ENCODE peak calls at places on chromosomes 12 and 14, in six cellular contexts. One of them, this sample, is unnamed.

GRCh38 chr14:104582649-104583048 is 3.1 kb downstream of the C14orf180 start:
- DNase-seq in spleen: no peak
- DNase-seq in cardiac fibroblast: peak; percentile 9
- DNase-seq in CD4-positive, alpha-beta T cell: no peak
- DNase-seq in endodermal cell: no peak
- DNase-seq in RWPE2: no peak
- DNase-seq in this sample: no peak

GRCh38 chr12:7431993-7432685 is 11.8 kb downstream of the CD163L1 start:
- DNase-seq in RWPE2: no peak
- DNase-seq in endodermal cell: no peak
- DNase-seq in spleen: no peak
- DNase-seq in CD4-positive, alpha-beta T cell: no peak
- DNase-seq in cardiac fibroblast: no peak
- DNase-seq in this sample: no peak

GRCh38 chr12:113112043-113112899 is 23.3 kb downstream of the RASAL1 start:
- DNase-seq in RWPE2: peak; percentile 58
- DNase-seq in cardiac fibroblast: no peak
- DNase-seq in CD4-positive, alpha-beta T cell: no peak
- DNase-seq in endodermal cell: peak; percentile 65
- DNase-seq in spleen: no peak
- DNase-seq in this sample: no peak

GRCh38 chr14:70789361-70789760 is 20.0 kb downstream of the MAP3K9 start:
- DNase-seq in endodermal cell: no peak
- DNase-seq in RWPE2: no peak
- DNase-seq in CD4-positive, alpha-beta T cell: no peak
- DNase-seq in spleen: no peak
- DNase-seq in cardiac fibroblast: peak; percentile 44
- DNase-seq in this sample: peak; percentile 70

GRCh38 chr12:21144309-21144708 is 13.3 kb downstream of the SLCO1B1 start:
- DNase-seq in CD4-positive, alpha-beta T cell: no peak
- DNase-seq in cardiac fibroblast: no peak
- DNase-seq in RWPE2: no peak
- DNase-seq in endodermal cell: no peak
- DNase-seq in spleen: no peak
- DNase-seq in this sample: no peak

GRCh38 chr12:31906581-31907286 is 52.5 kb upstream of the RESF1 start:
- DNase-seq in RWPE2: no peak
- DNase-seq in cardiac fibroblast: peak; percentile 42
- DNase-seq in endodermal cell: no peak
- DNase-seq in spleen: no peak
- DNase-seq in CD4-positive, alpha-beta T cell: no peak
- DNase-seq in this sample: no peak

GRCh38 chr14:33848706-33849454 is 102.0 kb downstream of the EGLN3 start:
- DNase-seq in spleen: no peak
- DNase-seq in CD4-positive, alpha-beta T cell: no peak
- DNase-seq in endodermal cell: peak; percentile 97
- DNase-seq in cardiac fibroblast: peak; percentile 61
- DNase-seq in RWPE2: no peak
- DNase-seq in this sample: no peak

GRCh38 chr12:16299403-16299802 is 21.9 kb upstream of the SLC15A5 start:
- DNase-seq in endodermal cell: no peak
- DNase-seq in CD4-positive, alpha-beta T cell: no peak
- DNase-seq in cardiac fibroblast: peak; percentile 32
- DNase-seq in spleen: no peak
- DNase-seq in RWPE2: no peak
- DNase-seq in this sample: no peak

GRCh38 chr12:45725631-45726593 is 3.6 kb upstream of the ARID2 start:
- DNase-seq in cardiac fibroblast: peak; percentile 45
- DNase-seq in RWPE2: no peak
- DNase-seq in CD4-positive, alpha-beta T cell: no peak
- DNase-seq in endodermal cell: peak; percentile 54
- DNase-seq in spleen: peak; percentile 77
- DNase-seq in this sample: no peak

GRCh38 chr12:112635036-112635435 is 156.5 kb upstream of the RPH3A start:
- DNase-seq in spleen: no peak
- DNase-seq in cardiac fibroblast: no peak
- DNase-seq in endodermal cell: no peak
- DNase-seq in CD4-positive, alpha-beta T cell: no peak
- DNase-seq in RWPE2: no peak
- DNase-seq in this sample: no peak

GRCh38 chr12:93857917-93858513 is 180.8 kb downstream of the CRADD start:
- DNase-seq in endodermal cell: no peak
- DNase-seq in CD4-positive, alpha-beta T cell: no peak
- DNase-seq in RWPE2: no peak
- DNase-seq in spleen: no peak
- DNase-seq in cardiac fibroblast: peak; percentile 54
- DNase-seq in this sample: no peak

GRCh38 chr14:100879194-100879593 is 24.3 kb downstream of the RTL1 start:
- DNase-seq in spleen: peak; percentile 43
- DNase-seq in endodermal cell: no peak
- DNase-seq in CD4-positive, alpha-beta T cell: no peak
- DNase-seq in cardiac fibroblast: no peak
- DNase-seq in RWPE2: peak; percentile 49
- DNase-seq in this sample: no peak

GRCh38 chr14:103767306-103767894 is 51.8 kb downstream of the ZFYVE21 start:
- DNase-seq in spleen: no peak
- DNase-seq in RWPE2: no peak
- DNase-seq in CD4-positive, alpha-beta T cell: no peak
- DNase-seq in cardiac fibroblast: peak; percentile 37
- DNase-seq in endodermal cell: no peak
- DNase-seq in this sample: no peak

GRCh38 chr14:70289138-70289537 is 70.3 kb downstream of the COX16 start:
- DNase-seq in RWPE2: no peak
- DNase-seq in endodermal cell: no peak
- DNase-seq in spleen: no peak
- DNase-seq in cardiac fibroblast: no peak
- DNase-seq in CD4-positive, alpha-beta T cell: peak; percentile 3
- DNase-seq in this sample: no peak

GRCh38 chr14:95043732-95044462 is 113.4 kb downstream of the DICER1 start:
- DNase-seq in RWPE2: peak; percentile 42
- DNase-seq in cardiac fibroblast: no peak
- DNase-seq in spleen: peak; percentile 28
- DNase-seq in CD4-positive, alpha-beta T cell: no peak
- DNase-seq in endodermal cell: peak; percentile 19
- DNase-seq in this sample: peak; percentile 37

GRCh38 chr14:56359245-56359644 is 220.4 kb upstream of the TMEM260 start:
- DNase-seq in RWPE2: no peak
- DNase-seq in cardiac fibroblast: peak; percentile 89
- DNase-seq in spleen: no peak
- DNase-seq in CD4-positive, alpha-beta T cell: no peak
- DNase-seq in endodermal cell: no peak
- DNase-seq in this sample: no peak

GRCh38 chr12:6872073-6873048 is 742 bp downstream of the SPSB2 start:
- DNase-seq in endodermal cell: peak; percentile 99
- DNase-seq in cardiac fibroblast: peak; percentile 76
- DNase-seq in CD4-positive, alpha-beta T cell: peak; percentile 84
- DNase-seq in spleen: peak; percentile 97
- DNase-seq in RWPE2: peak; percentile 80
- DNase-seq in this sample: peak; percentile 94

GRCh38 chr14:36221097-36221496 is 44.6 kb upstream of the PTCSC3 start:
- DNase-seq in spleen: no peak
- DNase-seq in endodermal cell: no peak
- DNase-seq in cardiac fibroblast: no peak
- DNase-seq in CD4-positive, alpha-beta T cell: no peak
- DNase-seq in RWPE2: no peak
- DNase-seq in this sample: no peak

GRCh38 chr14:24440606-24441399 is 1.8 kb downstream of the SDR39U1 start:
- DNase-seq in CD4-positive, alpha-beta T cell: no peak
- DNase-seq in endodermal cell: no peak
- DNase-seq in RWPE2: no peak
- DNase-seq in cardiac fibroblast: no peak
- DNase-seq in spleen: no peak
- DNase-seq in this sample: no peak

GRCh38 chr12:8779281-8779680 is 43.1 kb upstream of the A2ML1 start:
- DNase-seq in CD4-positive, alpha-beta T cell: no peak
- DNase-seq in endodermal cell: peak; percentile 43
- DNase-seq in RWPE2: no peak
- DNase-seq in cardiac fibroblast: no peak
- DNase-seq in spleen: no peak
- DNase-seq in this sample: no peak

GRCh38 chr14:68468437-68469207 is 324.2 kb downstream of the ZFP36L1 start:
- DNase-seq in spleen: no peak
- DNase-seq in cardiac fibroblast: peak; percentile 56
- DNase-seq in CD4-positive, alpha-beta T cell: no peak
- DNase-seq in endodermal cell: no peak
- DNase-seq in RWPE2: no peak
- DNase-seq in this sample: no peak

GRCh38 chr12:61009167-61009566 is 1251.0 kb upstream of the USP15 start:
- DNase-seq in endodermal cell: no peak
- DNase-seq in cardiac fibroblast: no peak
- DNase-seq in RWPE2: no peak
- DNase-seq in spleen: no peak
- DNase-seq in CD4-positive, alpha-beta T cell: no peak
- DNase-seq in this sample: no peak

GRCh38 chr12:89247541-89247942 is 104.8 kb downstream of the DUSP6 start:
- DNase-seq in spleen: no peak
- DNase-seq in endodermal cell: peak; percentile 68
- DNase-seq in RWPE2: no peak
- DNase-seq in cardiac fibroblast: no peak
- DNase-seq in CD4-positive, alpha-beta T cell: no peak
- DNase-seq in this sample: no peak

GRCh38 chr12:113479578-113480335 is 8.1 kb upstream of the LHX5 start:
- DNase-seq in cardiac fibroblast: peak; percentile 42
- DNase-seq in CD4-positive, alpha-beta T cell: no peak
- DNase-seq in endodermal cell: peak; percentile 97
- DNase-seq in spleen: no peak
- DNase-seq in RWPE2: no peak
- DNase-seq in this sample: peak; percentile 69

GRCh38 chr12:103011974-103012763 is 54.7 kb downstream of the ASCL1 start:
- DNase-seq in endodermal cell: no peak
- DNase-seq in cardiac fibroblast: no peak
- DNase-seq in RWPE2: no peak
- DNase-seq in spleen: no peak
- DNase-seq in CD4-positive, alpha-beta T cell: no peak
- DNase-seq in this sample: no peak

GRCh38 chr14:32702088-32702487 is 236.6 kb upstream of the NPAS3 start:
- DNase-seq in cardiac fibroblast: no peak
- DNase-seq in spleen: no peak
- DNase-seq in CD4-positive, alpha-beta T cell: no peak
- DNase-seq in RWPE2: no peak
- DNase-seq in endodermal cell: no peak
- DNase-seq in this sample: no peak

GRCh38 chr14:50920482-50921225 is 23.6 kb downstream of the PYGL start:
- DNase-seq in spleen: no peak
- DNase-seq in RWPE2: no peak
- DNase-seq in endodermal cell: no peak
- DNase-seq in cardiac fibroblast: peak; percentile 93
- DNase-seq in CD4-positive, alpha-beta T cell: no peak
- DNase-seq in this sample: no peak

GRCh38 chr14:83905157-83905556 is 1624.8 kb upstream of the FLRT2 start:
- DNase-seq in RWPE2: no peak
- DNase-seq in spleen: no peak
- DNase-seq in CD4-positive, alpha-beta T cell: no peak
- DNase-seq in cardiac fibroblast: no peak
- DNase-seq in endodermal cell: no peak
- DNase-seq in this sample: no peak

GRCh38 chr14:95683793-95684192 is 2.4 kb upstream of the TCL1B start:
- DNase-seq in endodermal cell: peak; percentile 85
- DNase-seq in RWPE2: no peak
- DNase-seq in spleen: no peak
- DNase-seq in cardiac fibroblast: no peak
- DNase-seq in CD4-positive, alpha-beta T cell: no peak
- DNase-seq in this sample: no peak

GRCh38 chr14:68278568-68279436 is 459.2 kb downstream of the RAD51B start:
- DNase-seq in CD4-positive, alpha-beta T cell: no peak
- DNase-seq in spleen: no peak
- DNase-seq in cardiac fibroblast: peak; percentile 43
- DNase-seq in endodermal cell: no peak
- DNase-seq in RWPE2: no peak
- DNase-seq in this sample: no peak

GRCh38 chr12:116539905-116540482 is 19.2 kb upstream of the MAP1LC3B2 start:
- DNase-seq in cardiac fibroblast: peak; percentile 80
- DNase-seq in endodermal cell: peak; percentile 83
- DNase-seq in CD4-positive, alpha-beta T cell: no peak
- DNase-seq in spleen: no peak
- DNase-seq in RWPE2: no peak
- DNase-seq in this sample: no peak

GRCh38 chr14:84482256-84483071 is 1047.5 kb upstream of the FLRT2 start:
- DNase-seq in cardiac fibroblast: peak; percentile 61
- DNase-seq in endodermal cell: no peak
- DNase-seq in RWPE2: no peak
- DNase-seq in CD4-positive, alpha-beta T cell: no peak
- DNase-seq in spleen: no peak
- DNase-seq in this sample: no peak

GRCh38 chr12:5383961-5384360 is 47.9 kb upstream of the NTF3 start:
- DNase-seq in spleen: no peak
- DNase-seq in endodermal cell: no peak
- DNase-seq in RWPE2: no peak
- DNase-seq in CD4-positive, alpha-beta T cell: no peak
- DNase-seq in cardiac fibroblast: no peak
- DNase-seq in this sample: no peak

GRCh38 chr12:40662366-40662765 is 29.9 kb upstream of the CNTN1 start:
- DNase-seq in CD4-positive, alpha-beta T cell: no peak
- DNase-seq in spleen: peak; percentile 66
- DNase-seq in RWPE2: no peak
- DNase-seq in endodermal cell: no peak
- DNase-seq in cardiac fibroblast: no peak
- DNase-seq in this sample: no peak

GRCh38 chr12:128823916-128824839 is at the start of gene SLC15A4:
- DNase-seq in RWPE2: peak; percentile 93
- DNase-seq in endodermal cell: peak; percentile 100
- DNase-seq in cardiac fibroblast: peak; percentile 93
- DNase-seq in spleen: peak; percentile 99
- DNase-seq in CD4-positive, alpha-beta T cell: peak; percentile 86
- DNase-seq in this sample: peak; percentile 99
- TF ChIP-seq CTCF in RWPE2: peak; percentile 16
- TF ChIP-seq CTCF in endodermal cell: peak; percentile 53
- TF ChIP-seq CTCF in cardiac fibroblast: peak; percentile 36
- TF ChIP-seq CTCF in spleen: peak; percentile 42
- TF ChIP-seq CTCF in CD4-positive, alpha-beta T cell: no peak
- TF ChIP-seq CTCF in this sample: no peak

GRCh38 chr12:48957141-48958048 is at the start of gene ARF3:
- DNase-seq in RWPE2: peak; percentile 94
- DNase-seq in CD4-positive, alpha-beta T cell: peak; percentile 91
- DNase-seq in cardiac fibroblast: peak; percentile 94
- DNase-seq in spleen: peak; percentile 99
- DNase-seq in endodermal cell: peak; percentile 100
- DNase-seq in this sample: peak; percentile 98
- TF ChIP-seq CTCF in RWPE2: no peak
- TF ChIP-seq CTCF in CD4-positive, alpha-beta T cell: no peak
- TF ChIP-seq CTCF in cardiac fibroblast: no peak
- TF ChIP-seq CTCF in spleen: peak; percentile 40
- TF ChIP-seq CTCF in endodermal cell: peak; percentile 11
- TF ChIP-seq CTCF in this sample: no peak

DNA sequence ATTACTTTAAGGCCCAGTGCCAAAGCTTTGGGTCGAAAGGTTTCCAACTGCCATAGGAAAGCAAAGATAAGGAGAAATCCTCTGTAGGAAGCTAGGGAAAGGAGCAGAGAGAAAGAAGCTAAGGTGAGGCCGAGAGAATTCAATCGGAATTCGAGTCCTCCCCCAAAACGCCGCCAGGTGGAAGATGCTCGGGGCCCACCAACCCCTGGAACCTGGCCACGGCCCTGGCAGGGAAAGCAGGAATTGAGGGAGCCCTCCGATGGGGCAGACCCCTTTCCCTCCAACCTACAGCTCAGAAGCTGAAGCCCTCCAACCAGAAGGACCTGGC is 498 bp downstream of the GMFB start:
- DNase-seq in endodermal cell: no peak
- DNase-seq in CD4-positive, alpha-beta T cell: no peak
- DNase-seq in spleen: no peak
- DNase-seq in RWPE2: no peak
- DNase-seq in cardiac fibroblast: no peak
- DNase-seq in this sample: no peak
- TF ChIP-seq CTCF in endodermal cell: peak; percentile 66
- TF ChIP-seq CTCF in CD4-positive, alpha-beta T cell: no peak
- TF ChIP-seq CTCF in spleen: no peak
- TF ChIP-seq CTCF in RWPE2: no peak
- TF ChIP-seq CTCF in cardiac fibroblast: peak; percentile 20
- TF ChIP-seq CTCF in this sample: no peak

GRCh38 chr12:79358716-79359341 is 331.9 kb downstream of the PAWR start:
- DNase-seq in RWPE2: no peak
- DNase-seq in CD4-positive, alpha-beta T cell: no peak
- DNase-seq in spleen: no peak
- DNase-seq in cardiac fibroblast: no peak
- DNase-seq in endodermal cell: peak; percentile 59
- DNase-seq in this sample: no peak
- TF ChIP-seq CTCF in RWPE2: no peak
- TF ChIP-seq CTCF in CD4-positive, alpha-beta T cell: no peak
- TF ChIP-seq CTCF in spleen: no peak
- TF ChIP-seq CTCF in cardiac fibroblast: no peak
- TF ChIP-seq CTCF in endodermal cell: peak; percentile 51
- TF ChIP-seq CTCF in this sample: no peak

This sample was measured in upper lobe of right lung.